ENCODE peak calls at places on chromosomes 4 and X, in nine cellular contexts. N is effector memory CD4-positive, alpha-beta T cell; T is kidney; Q is small intestine; Y is right atrium auricular region; B is naive thymus-derived CD4-positive, alpha-beta T cell; R is A549; X is fibroblast of lung; J is pancreas. L is an unnamed sample.

GRCh38 chr4:37648084-37648817 is 37.9 kb downstream of the RELL1 start:
- DNase-seq in N (no peak), T (peak; percentile 87), Q (peak; percentile 96), Y (no peak), B (no peak), R (peak; percentile 92), X (peak; percentile 87), J (no peak), L (no peak)

GRCh38 chr4:188023682-188024081 is 28.1 kb downstream of the ZFP42 start:
- DNase-seq in N (no peak), T (no peak), Q (no peak), Y (no peak), B (no peak), R (no peak), X (peak; percentile 16), J (no peak), L (no peak)

GRCh38 chrX:10168226-10168625 is 11.5 kb downstream of the CLCN4 start:
- DNase-seq in N (no peak), T (no peak), Q (no peak), Y (no peak), B (no peak), R (no peak), X (peak; percentile 19), J (no peak), L (no peak)

GRCh38 chrX:10077425-10078188 is 79.2 kb upstream of the CLCN4 start:
- DNase-seq in N (no peak), T (no peak), Q (peak; percentile 6), Y (no peak), B (peak; percentile 26), R (no peak), X (peak; percentile 58), J (no peak), L (no peak)

GRCh38 chr4:79934660-79935059 is 138.4 kb downstream of the ANTXR2 start:
- DNase-seq in N (no peak), T (no peak), Q (no peak), Y (no peak), B (no peak), R (no peak), X (no peak), J (no peak), L (no peak)

GRCh38 chr4:176839656-176840055 is 46.9 kb upstream of the VEGFC start:
- DNase-seq in N (no peak), T (no peak), Q (no peak), Y (no peak), B (no peak), R (no peak), X (peak; percentile 30), J (no peak), L (no peak)

GRCh38 chrX:39729834-39730670 is 367.7 kb downstream of the BCOR start:
- DNase-seq in N (no peak), T (no peak), Q (no peak), Y (no peak), B (no peak), R (no peak), X (peak; percentile 67), J (peak; percentile 59), L (no peak)

GRCh38 chrX:40526412-40526811 is 54.4 kb upstream of the ATP6AP2 start:
- DNase-seq in N (no peak), T (no peak), Q (no peak), Y (no peak), B (no peak), R (no peak), X (no peak), J (no peak), L (no peak)

GRCh38 chr4:165872443-165873297 is at the start of gene TLL1:
- DNase-seq in N (no peak), T (no peak), Q (peak; percentile 49), Y (no peak), B (no peak), R (no peak), X (peak; percentile 31), J (no peak), L (no peak)

GRCh38 chr4:153809916-153810810 is 21.3 kb upstream of the SFRP2 start:
- DNase-seq in N (no peak), T (no peak), Q (no peak), Y (no peak), B (no peak), R (no peak), X (no peak), J (no peak), L (no peak)

GRCh38 chr4:145815626-145816025 is 123.0 kb downstream of the ZNF827 start:
- DNase-seq in N (no peak), T (no peak), Q (no peak), Y (no peak), B (no peak), R (no peak), X (peak; percentile 73), J (no peak), L (no peak)

GRCh38 chr4:55661398-55662056 is 25.4 kb upstream of the NMU start:
- DNase-seq in N (no peak), T (no peak), Q (no peak), Y (no peak), B (no peak), R (no peak), X (no peak), J (no peak), L (no peak)

GRCh38 chr4:126630171-126630570 is 1002.6 kb upstream of the INTU start:
- DNase-seq in N (no peak), T (no peak), Q (no peak), Y (no peak), B (no peak), R (no peak), X (no peak), J (no peak), L (no peak)

GRCh38 chr4:159201168-159201567 is 98.3 kb downstream of the RAPGEF2 start:
- DNase-seq in N (no peak), T (no peak), Q (no peak), Y (no peak), B (no peak), R (no peak), X (no peak), J (no peak), L (no peak)

GRCh38 chrX:134673123-134673522 is 14.9 kb upstream of the PLAC1 start:
- DNase-seq in N (no peak), T (no peak), Q (no peak), Y (no peak), B (no peak), R (no peak), X (no peak), J (no peak), L (no peak)

GRCh38 chrX:133414399-133415275 is 652 bp downstream of the GPC4 start:
- DNase-seq in N (no peak), T (peak; percentile 61), Q (no peak), Y (no peak), B (no peak), R (peak; percentile 7), X (peak; percentile 28), J (peak; percentile 79), L (no peak)

GRCh38 chrX:27599928-27600327 is 9.8 kb downstream of the DCAF8L2 start:
- DNase-seq in N (no peak), T (no peak), Q (peak; percentile 6), Y (no peak), B (no peak), R (peak; percentile 42), X (peak; percentile 37), J (no peak), L (no peak)

GRCh38 chr4:184477201-184477999 is 3.0 kb upstream of the IRF2 start:
- DNase-seq in N (no peak), T (no peak), Q (no peak), Y (no peak), B (no peak), R (no peak), X (no peak), J (no peak), L (no peak)

GRCh38 chr4:3869661-3870566 is 103.7 kb downstream of the ADRA2C start:
- DNase-seq in N (no peak), T (no peak), Q (no peak), Y (no peak), B (no peak), R (no peak), X (no peak), J (no peak), L (no peak)

GRCh38 chr4:109648266-109648996 is 54.8 kb downstream of the CASP6 start:
- DNase-seq in N (no peak), T (no peak), Q (peak; percentile 31), Y (no peak), B (peak; percentile 91), R (no peak), X (no peak), J (no peak), L (no peak)
- H3K4me1 ChIP-seq in N (peaks cover 46% of the 10 kb centered on the region), T (no peaks in the 10 kb centered on the region), Q (no peaks in the 10 kb centered on the region), Y (no peaks in the 10 kb centered on the region), B (peaks cover 68% of the 10 kb centered on the region), R (no peaks in the 10 kb centered on the region), X (no peaks in the 10 kb centered on the region), J (no peaks in the 10 kb centered on the region), L (no peaks in the 10 kb centered on the region)

GRCh38 chr4:42513748-42514490 is 116.6 kb downstream of the SHISA3 start:
- DNase-seq in N (no peak), T (no peak), Q (no peak), Y (no peak), B (no peak), R (no peak), X (no peak), J (no peak), L (no peak)
- H3K4me1 ChIP-seq in N (no peaks in the 10 kb centered on the region), T (no peaks in the 10 kb centered on the region), Q (no peaks in the 10 kb centered on the region), Y (no peaks in the 10 kb centered on the region), B (no peaks in the 10 kb centered on the region), R (no peaks in the 10 kb centered on the region), X (no peaks in the 10 kb centered on the region), J (no peaks in the 10 kb centered on the region), L (no peaks in the 10 kb centered on the region)

DNA sequence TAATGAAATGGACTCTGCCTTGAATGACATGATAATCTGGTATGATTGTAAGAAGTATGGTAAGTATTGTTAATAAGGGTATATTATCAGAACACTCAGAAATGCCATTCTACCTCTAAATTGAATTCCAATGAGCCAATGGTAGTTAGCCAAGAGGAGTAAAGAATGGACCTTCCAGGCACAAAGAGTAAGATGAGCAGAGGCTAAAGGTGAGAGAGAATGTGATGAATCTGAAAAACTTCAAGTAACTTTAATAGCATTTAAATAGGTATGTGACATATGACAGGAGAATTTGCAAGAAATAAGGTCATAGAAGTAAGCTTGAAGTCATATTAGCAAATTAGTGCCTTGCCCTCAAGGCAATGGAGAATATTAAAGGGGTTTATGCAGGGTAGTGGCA is 152.4 kb downstream of the BANK1 start:
- DNase-seq in N (no peak), T (no peak), Q (no peak), Y (no peak), B (no peak), R (no peak), X (no peak), J (no peak), L (no peak)
- H3K4me1 ChIP-seq in N (no peaks in the 10 kb centered on the region), T (no peaks in the 10 kb centered on the region), Q (no peaks in the 10 kb centered on the region), Y (no peaks in the 10 kb centered on the region), B (no peaks in the 10 kb centered on the region), R (no peaks in the 10 kb centered on the region), X (no peaks in the 10 kb centered on the region), J (no peaks in the 10 kb centered on the region), L (no peaks in the 10 kb centered on the region)

GRCh38 chr4:68592673-68593072 is 16.6 kb upstream of the UGT2B17 start:
- DNase-seq in N (no peak), T (no peak), Q (no peak), Y (no peak), B (no peak), R (no peak), X (no peak), J (no peak), L (no peak)

GRCh38 chr4:68594678-68595077 is 18.6 kb upstream of the UGT2B17 start:
- DNase-seq in N (no peak), T (no peak), Q (no peak), Y (no peak), B (no peak), R (no peak), X (no peak), J (no peak), L (no peak)

GRCh38 chr4:68599150-68599549 is 23.0 kb upstream of the UGT2B17 start:
- DNase-seq in N (no peak), T (no peak), Q (no peak), Y (no peak), B (no peak), R (no peak), X (no peak), J (no peak), L (no peak)

GRCh38 chr4:68597489-68597888 is 21.4 kb upstream of the UGT2B17 start:
- DNase-seq in N (no peak), T (no peak), Q (no peak), Y (no peak), B (no peak), R (no peak), X (no peak), J (no peak), L (no peak)
- H3K4me1 ChIP-seq in N (no peaks in the 10 kb centered on the region), T (no peaks in the 10 kb centered on the region), Q (no peaks in the 10 kb centered on the region), Y (no peaks in the 10 kb centered on the region), B (no peaks in the 10 kb centered on the region), R (no peaks in the 10 kb centered on the region), X (no peaks in the 10 kb centered on the region), J (no peaks in the 10 kb centered on the region), L (no peaks in the 10 kb centered on the region)

L was measured in vagina.